ENCODE peak calls at places on chromosomes 3 and 15, in six cellular contexts. Z, F, E, D, B and R are unnamed samples.

GRCh38 chr3:138367912-138368311 is 19.5 kb downstream of the MRAS start:
- DNase-seq in Z (no peak), F (no peak), E (peak), D (no peak), B (peak), R (no peak)

GRCh38 chr3:49295489-49296058 is 18.5 kb upstream of the C3orf62 start:
- DNase-seq in Z (peak), F (peak), E (peak), D (peak), B (no peak), R (no peak)

GRCh38 chr3:71690222-71690821 is 34.9 kb downstream of the EIF4E3 start:
- DNase-seq in Z (no peak), F (no peak), E (peak), D (no peak), B (no peak), R (no peak)

GRCh38 chr3:15360786-15361493 is 28.6 kb upstream of the SH3BP5 start:
- DNase-seq in Z (no peak), F (no peak), E (peak), D (no peak), B (no peak), R (no peak)

GRCh38 chr15:56428821-56429458 is 36.0 kb downstream of the MNS1 start:
- DNase-seq in Z (peak), F (peak), E (peak), D (peak), B (no peak), R (no peak)

GRCh38 chr15:20348900-20349773 is 192.5 kb downstream of the GOLGA6L6 start:
- DNase-seq in Z (no peak), F (peak), E (no peak), D (no peak), B (peak), R (no peak)

GRCh38 chr3:131081224-131081623 is 54.5 kb downstream of the NEK11 start:
- DNase-seq in Z (no peak), F (no peak), E (no peak), D (no peak), B (no peak), R (no peak)

GRCh38 chr3:50156991-50157493 is 1.9 kb downstream of the SEMA3F start:
- DNase-seq in Z (no peak), F (peak), E (peak), D (no peak), B (no peak), R (no peak)

GRCh38 chr15:62941719-62942118 is 100.8 kb upstream of the TPM1 start:
- DNase-seq in Z (no peak), F (no peak), E (no peak), D (no peak), B (no peak), R (no peak)

GRCh38 chr3:171838218-171838720 is 4.9 kb upstream of the TMEM212 start:
- DNase-seq in Z (peak), F (no peak), E (peak), D (no peak), B (peak), R (no peak)

GRCh38 chr15:57321973-57322601 is 54.2 kb upstream of the CGNL1 start:
- DNase-seq in Z (no peak), F (peak), E (no peak), D (no peak), B (no peak), R (no peak)

GRCh38 chr3:146557745-146558144 is 13.3 kb upstream of the PLSCR1 start:
- DNase-seq in Z (no peak), F (no peak), E (no peak), D (no peak), B (no peak), R (no peak)

GRCh38 chr15:77633134-77633912 is 611 bp upstream of the LINGO1 start:
- DNase-seq in Z (peak), F (peak), E (peak), D (peak), B (peak), R (peak)

GRCh38 chr3:36763850-36764703 is at the start of gene DCLK3:
- DNase-seq in Z (peak), F (peak), E (no peak), D (peak), B (peak), R (no peak)

DNA sequence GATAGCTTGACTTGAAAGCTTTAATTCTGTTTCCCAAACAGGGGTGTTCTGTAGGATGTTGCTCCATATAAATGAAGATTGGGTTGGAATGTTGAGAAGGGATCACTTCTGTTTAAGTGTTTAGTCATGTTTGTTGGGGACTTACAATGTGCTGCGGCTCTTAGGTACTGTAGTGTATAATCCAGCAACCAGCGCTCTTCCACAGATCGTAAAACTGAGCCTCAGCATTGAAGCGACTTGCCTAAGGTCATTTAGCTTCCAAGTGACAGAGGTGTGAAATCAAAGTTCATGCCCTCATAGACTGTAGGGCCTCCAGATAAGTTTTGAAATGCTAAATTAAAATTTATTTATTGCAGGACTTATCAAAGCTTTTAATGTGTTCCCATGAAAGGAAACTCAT is 1.8 kb downstream of the MKRN2 start:
- DNase-seq in Z (no peak), F (no peak), E (no peak), D (no peak), B (no peak), R (no peak)
- H3K4me3 ChIP-seq in Z (peak), F (no peak), E (peak), D (peak), B (no peak), R (peak)

DNA sequence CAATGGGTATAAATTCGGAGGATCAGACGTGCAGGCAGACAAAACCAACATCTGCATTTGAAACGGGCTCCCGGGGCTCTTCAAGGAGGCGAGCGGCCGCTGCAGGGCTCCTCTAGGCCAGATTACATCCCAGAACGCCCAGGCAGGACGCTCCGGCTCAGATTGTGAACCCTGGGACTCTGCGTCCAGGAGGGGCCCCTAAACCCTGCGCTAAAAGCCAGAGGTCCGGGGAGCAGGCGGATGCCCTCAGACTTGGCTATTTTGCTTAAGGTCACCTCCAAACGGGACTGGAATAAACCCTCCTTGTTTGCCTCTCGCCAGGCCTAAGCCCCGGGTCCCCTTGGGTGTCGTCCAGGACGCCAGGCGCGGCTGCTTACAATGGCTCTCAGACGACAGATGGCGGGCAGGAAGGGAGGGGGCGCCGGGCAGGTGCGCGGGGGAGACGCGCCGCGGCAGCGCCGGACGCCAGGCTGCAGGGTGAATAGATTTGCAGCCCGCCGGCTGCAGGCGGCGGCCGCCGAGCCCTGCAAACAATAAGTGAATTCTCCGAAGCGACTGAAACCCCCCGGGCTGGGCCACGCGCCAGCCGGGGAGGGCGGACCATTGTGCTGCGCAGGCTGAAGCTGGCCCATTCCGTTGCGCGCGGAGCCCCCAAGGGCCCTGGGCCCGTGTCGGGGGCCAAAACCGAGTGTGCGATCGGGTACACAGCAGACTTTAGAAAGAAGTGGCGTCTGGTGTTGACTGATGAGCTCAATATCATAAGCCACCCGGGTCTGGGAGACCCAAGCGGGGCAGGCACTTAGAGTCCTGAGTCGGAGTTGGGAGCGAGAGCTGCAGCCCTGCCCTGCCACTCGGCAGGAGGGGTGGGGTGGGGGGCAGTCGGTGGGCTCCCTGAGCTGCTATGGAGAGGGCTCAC is 32.3 kb upstream of the AMOTL2 start:
- DNase-seq in Z (peak), F (peak), E (no peak), D (no peak), B (peak), R (no peak)
- H3K4me3 ChIP-seq in Z (peak), F (peak), E (peak), D (peak), B (peak), R (no peak)

DNA sequence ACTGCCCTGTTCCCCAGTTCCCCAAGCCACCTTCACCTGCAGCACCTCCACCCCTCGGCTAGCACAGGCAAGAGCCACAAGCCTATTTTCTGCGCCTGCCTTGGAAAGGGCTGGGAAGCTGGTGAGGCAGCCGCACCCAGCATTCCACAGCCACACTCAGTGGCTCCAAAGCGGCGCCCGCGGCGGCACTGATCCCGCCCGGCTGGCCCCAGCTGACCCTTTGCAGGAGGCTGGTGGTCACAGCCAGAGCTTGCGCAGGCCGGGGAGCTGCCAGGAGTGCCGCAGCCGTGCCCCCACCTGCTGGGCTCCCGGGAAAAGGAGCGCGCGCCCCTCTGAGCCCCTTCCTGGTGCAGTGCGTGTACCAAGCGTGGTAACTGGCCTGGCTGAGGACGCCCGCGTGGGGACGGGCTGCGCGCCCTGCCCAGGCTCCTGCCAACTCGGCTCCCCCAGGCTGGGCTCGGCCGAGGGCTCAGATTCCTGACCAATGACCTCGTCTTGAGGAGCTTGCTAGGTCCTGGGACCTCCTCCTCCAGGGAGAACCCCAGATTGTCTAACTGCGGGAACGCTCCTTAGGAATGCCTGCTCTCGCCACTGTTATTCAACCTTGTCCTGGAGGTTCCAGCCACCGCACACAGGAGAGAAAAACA is 13.3 kb downstream of the GRAMD2A start:
- DNase-seq in Z (peak), F (peak), E (no peak), D (no peak), B (no peak), R (no peak)
- H3K4me3 ChIP-seq in Z (no peak), F (peak), E (peak), D (peak), B (peak), R (no peak)

GRCh38 chr3:74590620-74591262 is 23.7 kb downstream of the CNTN3 start:
- DNase-seq in Z (no peak), F (no peak), E (no peak), D (no peak), B (no peak), R (no peak)

GRCh38 chr3:74582982-74583381 is 31.5 kb downstream of the CNTN3 start:
- DNase-seq in Z (no peak), F (no peak), E (no peak), D (no peak), B (no peak), R (no peak)

GRCh38 chr3:74584782-74585181 is 29.7 kb downstream of the CNTN3 start:
- DNase-seq in Z (no peak), F (no peak), E (no peak), D (no peak), B (no peak), R (no peak)
- H3K4me3 ChIP-seq in Z (no peak), F (no peak), E (no peak), D (no peak), B (no peak), R (no peak)

GRCh38 chr15:71116366-71116765 is 1.1 kb downstream of the THSD4 start:
- DNase-seq in Z (no peak), F (peak), E (no peak), D (no peak), B (no peak), R (no peak)
- H3K4me3 ChIP-seq in Z (peak), F (peak), E (peak), D (peak), B (peak), R (no peak)

DNA sequence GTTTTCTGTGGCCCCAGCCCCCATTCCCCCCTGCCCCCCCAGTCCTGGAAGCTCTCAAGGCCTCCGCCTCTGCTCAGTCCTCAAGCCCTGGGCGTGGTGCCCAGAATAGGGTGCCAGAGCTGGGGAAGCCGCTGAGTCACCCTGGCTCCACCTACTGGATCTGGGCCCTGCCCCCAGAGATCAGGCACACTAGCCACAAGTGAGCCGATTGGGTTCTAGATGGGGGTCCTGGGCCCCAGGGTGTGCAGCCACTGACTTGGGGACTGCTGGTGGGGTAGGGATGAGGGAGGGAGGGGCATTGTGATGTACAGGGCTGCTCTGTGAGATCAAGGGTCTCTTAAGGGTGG is 5.7 kb downstream of the EIF4G1 start:
- DNase-seq in Z (no peak), F (peak), E (peak), D (peak), B (peak), R (no peak)
- H3K4me3 ChIP-seq in Z (no peak), F (no peak), E (peak), D (no peak), B (no peak), R (no peak)

GRCh38 chr3:33786565-33787327 is 11.7 kb upstream of the PDCD6IP start:
- DNase-seq in Z (peak), F (no peak), E (no peak), D (no peak), B (no peak), R (no peak)
- H3K4me3 ChIP-seq in Z (peak), F (no peak), E (peak), D (peak), B (no peak), R (no peak)

DNA sequence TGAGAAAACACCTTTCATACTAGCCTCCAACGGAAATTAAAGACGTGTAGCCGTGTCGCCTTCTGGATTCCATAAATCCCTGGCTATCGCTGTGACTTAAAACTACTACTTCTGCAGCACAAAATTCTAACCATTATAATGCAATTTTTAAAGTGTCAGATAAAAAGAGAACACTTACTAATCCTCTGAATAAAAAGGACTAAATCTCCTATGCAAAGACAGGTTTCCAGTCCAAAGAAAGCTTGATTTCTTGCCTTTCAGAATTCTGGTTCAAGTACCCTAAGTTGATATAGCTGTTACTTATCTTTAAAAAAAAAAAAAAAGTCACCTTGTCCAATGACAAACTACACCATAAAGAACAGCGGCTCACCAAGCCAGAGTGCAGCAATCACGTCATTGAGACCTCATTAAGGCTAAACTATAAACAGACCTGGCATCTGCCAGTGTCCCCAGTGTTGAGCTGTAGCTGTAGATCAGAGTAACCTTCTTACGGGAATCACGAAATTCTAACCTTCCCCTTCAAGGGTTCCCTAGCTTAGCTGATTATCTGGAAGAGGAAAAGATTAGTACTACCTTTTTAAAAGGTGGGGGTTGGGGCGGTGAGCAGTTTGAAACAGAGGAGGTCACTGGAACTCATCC is 2.2 kb downstream of the ABCC5 start:
- DNase-seq in Z (peak), F (no peak), E (no peak), D (no peak), B (peak), R (no peak)
- H3K4me3 ChIP-seq in Z (peak), F (no peak), E (no peak), D (no peak), B (peak), R (no peak)

GRCh38 chr3:157532529-157533297 is 29.5 kb upstream of the VEPH1 start:
- DNase-seq in Z (peak), F (peak), E (peak), D (peak), B (no peak), R (no peak)
- H3K4me3 ChIP-seq in Z (no peak), F (no peak), E (peak), D (no peak), B (no peak), R (no peak)